ENCODE peak calls at places on chromosomes 4 and X, in four cellular contexts. One of them, this sample, is unnamed.

GRCh38 chrX:78384486-78384885 is 57.1 kb upstream of the CYSLTR1 start:
- DNase-seq in IMR-90: no peak
- DNase-seq in AG09319: no peak
- DNase-seq in B cell: no peak
- DNase-seq in this sample: no peak

GRCh38 chrX:3191821-3192220 is 150.6 kb downstream of the ARSF start:
- DNase-seq in IMR-90: peak; percentile 25
- DNase-seq in AG09319: no peak
- DNase-seq in B cell: no peak
- DNase-seq in this sample: no peak

GRCh38 chr4:77073106-77073858 is 2.5 kb downstream of the CCNI start:
- DNase-seq in IMR-90: peak; percentile 56
- DNase-seq in AG09319: no peak
- DNase-seq in B cell: no peak
- DNase-seq in this sample: peak; percentile 64

GRCh38 chr4:53313510-53313909 is 52.4 kb downstream of the SCFD2 start:
- DNase-seq in B cell: no peak
- DNase-seq in AG09319: no peak
- DNase-seq in IMR-90: peak; percentile 44
- DNase-seq in this sample: peak; percentile 27

GRCh38 chrX:323721-324628 is 5.4 kb upstream of the GTPBP6 start:
- DNase-seq in IMR-90: peak; percentile 58
- DNase-seq in AG09319: peak; percentile 16
- DNase-seq in B cell: peak; percentile 40
- DNase-seq in this sample: peak; percentile 63

GRCh38 chr4:23006756-23007155 is 314.0 kb downstream of the GBA3 start:
- DNase-seq in IMR-90: peak; percentile 10
- DNase-seq in B cell: no peak
- DNase-seq in AG09319: no peak
- DNase-seq in this sample: peak; percentile 52

GRCh38 chr4:150259861-150260567 is 181.8 kb downstream of the DCLK2 start:
- DNase-seq in AG09319: no peak
- DNase-seq in IMR-90: no peak
- DNase-seq in B cell: no peak
- DNase-seq in this sample: no peak

GRCh38 chr4:101039367-101039766 is 308.0 kb downstream of the PPP3CA start:
- DNase-seq in AG09319: no peak
- DNase-seq in IMR-90: no peak
- DNase-seq in B cell: no peak
- DNase-seq in this sample: no peak

GRCh38 chr4:112284662-112285411 is 867 bp downstream of the TIFA start:
- DNase-seq in IMR-90: peak; percentile 24
- DNase-seq in B cell: no peak
- DNase-seq in AG09319: no peak
- DNase-seq in this sample: peak; percentile 51

GRCh38 chrX:121755541-121755940 is 708.1 kb downstream of the GLUD2 start:
- DNase-seq in IMR-90: no peak
- DNase-seq in B cell: no peak
- DNase-seq in AG09319: no peak
- DNase-seq in this sample: peak; percentile 2

GRCh38 chr4:148170408-148171385 is 271.5 kb downstream of the NR3C2 start:
- DNase-seq in AG09319: no peak
- DNase-seq in B cell: no peak
- DNase-seq in IMR-90: no peak
- DNase-seq in this sample: no peak

GRCh38 chrX:53440631-53441517 is 6.7 kb upstream of the HSD17B10 start:
- DNase-seq in B cell: no peak
- DNase-seq in AG09319: no peak
- DNase-seq in IMR-90: peak; percentile 34
- DNase-seq in this sample: peak; percentile 69

GRCh38 chr4:48405924-48406323 is 64.6 kb downstream of the SLAIN2 start:
- DNase-seq in IMR-90: no peak
- DNase-seq in B cell: no peak
- DNase-seq in AG09319: no peak
- DNase-seq in this sample: no peak

GRCh38 chrX:110846071-110846470 is 50.5 kb upstream of the CHRDL1 start:
- DNase-seq in AG09319: no peak
- DNase-seq in IMR-90: no peak
- DNase-seq in B cell: no peak
- DNase-seq in this sample: no peak

GRCh38 chrX:74104356-74105065 is 199.5 kb upstream of the ZCCHC13 start:
- DNase-seq in IMR-90: peak; percentile 5
- DNase-seq in B cell: no peak
- DNase-seq in AG09319: no peak
- DNase-seq in this sample: no peak

GRCh38 chrX:1904663-1905218 is 289.9 kb downstream of the ASMT start:
- DNase-seq in AG09319: no peak
- DNase-seq in B cell: no peak
- DNase-seq in IMR-90: no peak
- DNase-seq in this sample: no peak
- TF ChIP-seq CTCF in AG09319: no peak
- TF ChIP-seq CTCF in B cell: no peak
- TF ChIP-seq CTCF in IMR-90: no peak
- TF ChIP-seq CTCF in this sample: no peak

GRCh38 chrX:132614297-132614696 is 125.5 kb upstream of the MBNL3 start:
- DNase-seq in B cell: no peak
- DNase-seq in AG09319: no peak
- DNase-seq in IMR-90: no peak
- DNase-seq in this sample: no peak
- TF ChIP-seq CTCF in B cell: no peak
- TF ChIP-seq CTCF in AG09319: peak; percentile 38
- TF ChIP-seq CTCF in IMR-90: peak; percentile 28
- TF ChIP-seq CTCF in this sample: peak; percentile 37

DNA sequence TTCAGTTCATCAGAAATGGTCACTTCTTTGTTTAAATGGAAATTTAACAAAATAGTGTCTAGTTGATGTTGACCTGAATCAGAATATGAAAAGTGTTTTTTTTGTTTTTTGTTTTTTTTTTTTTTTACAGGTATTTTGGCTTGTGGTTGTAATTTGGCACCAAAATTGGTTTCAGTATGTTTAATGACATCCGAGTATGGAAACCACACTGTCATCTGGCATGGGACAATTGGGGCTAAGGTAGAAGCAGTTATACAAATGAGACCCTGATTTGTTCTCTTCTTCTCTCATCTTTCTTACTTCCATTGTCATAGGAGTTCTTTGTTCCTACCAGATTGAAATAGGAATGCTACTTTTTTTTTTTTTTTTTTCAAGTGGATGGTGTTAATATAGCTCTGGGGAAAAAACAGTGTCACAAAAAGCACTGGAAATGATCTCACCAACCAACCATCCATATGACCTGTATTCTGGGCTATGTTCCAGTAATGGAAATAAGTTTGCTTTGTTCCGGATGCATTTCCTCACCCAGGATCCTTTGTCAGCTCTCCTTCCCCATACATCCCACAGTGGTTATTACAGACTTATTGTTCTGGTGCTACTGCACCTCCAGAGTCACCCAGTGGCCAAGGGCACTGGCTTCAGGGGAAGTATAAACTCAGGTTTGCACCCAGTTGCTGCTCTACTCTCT is 95.8 kb downstream of the ATXN3L start:
- DNase-seq in IMR-90: peak; percentile 91
- DNase-seq in B cell: no peak
- DNase-seq in AG09319: peak; percentile 15
- DNase-seq in this sample: peak; percentile 89
- TF ChIP-seq CTCF in IMR-90: no peak
- TF ChIP-seq CTCF in B cell: no peak
- TF ChIP-seq CTCF in AG09319: no peak
- TF ChIP-seq CTCF in this sample: no peak

GRCh38 chr4:62640296-62640695 is 1440.2 kb downstream of the ADGRL3 start:
- DNase-seq in AG09319: no peak
- DNase-seq in IMR-90: no peak
- DNase-seq in B cell: no peak
- DNase-seq in this sample: no peak

DNA sequence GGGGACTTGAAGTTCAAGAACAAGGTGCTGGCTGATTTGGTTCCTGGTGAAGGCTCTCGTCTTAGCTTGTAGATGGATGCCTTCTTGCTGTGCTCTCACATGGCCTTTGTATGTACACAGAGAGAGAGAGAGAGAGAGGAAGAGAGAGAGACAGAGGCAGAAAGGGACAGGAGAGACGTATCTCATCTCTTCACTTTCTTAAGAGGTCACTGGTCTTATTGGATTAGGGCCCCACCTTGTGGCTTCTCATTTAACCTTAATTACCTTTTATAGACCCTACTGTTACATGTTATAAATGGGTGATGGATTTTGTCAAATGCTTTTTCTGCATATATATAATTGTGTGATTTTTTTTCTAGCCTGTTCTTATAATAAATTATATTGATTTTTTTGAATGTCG is 1444.2 kb downstream of the ADGRL3 start:
- DNase-seq in B cell: no peak
- DNase-seq in AG09319: no peak
- DNase-seq in IMR-90: no peak
- DNase-seq in this sample: peak; percentile 1
- TF ChIP-seq CTCF in B cell: no peak
- TF ChIP-seq CTCF in AG09319: no peak
- TF ChIP-seq CTCF in IMR-90: no peak
- TF ChIP-seq CTCF in this sample: no peak

GRCh38 chr4:41791557-41791956 is 43.0 kb upstream of the PHOX2B start:
- DNase-seq in IMR-90: no peak
- DNase-seq in AG09319: no peak
- DNase-seq in B cell: no peak
- DNase-seq in this sample: no peak
- TF ChIP-seq CTCF in IMR-90: no peak
- TF ChIP-seq CTCF in AG09319: no peak
- TF ChIP-seq CTCF in B cell: no peak
- TF ChIP-seq CTCF in this sample: no peak

GRCh38 chr4:176188654-176189053 is 6.7 kb downstream of the SPATA4 start:
- DNase-seq in B cell: no peak
- DNase-seq in AG09319: no peak
- DNase-seq in IMR-90: no peak
- DNase-seq in this sample: no peak
- TF ChIP-seq CTCF in B cell: no peak
- TF ChIP-seq CTCF in AG09319: no peak
- TF ChIP-seq CTCF in IMR-90: no peak
- TF ChIP-seq CTCF in this sample: no peak

DNA sequence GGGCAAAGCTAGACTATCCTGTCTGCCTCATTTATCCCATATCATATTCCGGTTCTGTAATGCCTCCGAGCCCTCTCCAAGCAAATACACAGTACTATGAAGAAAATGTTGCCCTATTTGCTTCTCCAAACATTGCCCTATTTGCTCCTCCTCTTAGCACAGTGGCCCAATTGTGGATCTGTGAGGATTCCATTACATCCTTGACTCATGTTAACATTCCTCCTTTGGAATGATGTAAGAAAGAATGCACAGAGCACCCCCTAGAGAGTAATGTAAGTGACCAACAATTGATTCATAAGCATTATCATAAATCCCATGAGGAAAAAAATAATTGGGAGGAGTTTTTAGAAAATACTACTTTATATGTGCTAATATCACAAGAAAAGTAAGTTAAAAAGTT is 11.3 kb upstream of the BTC start:
- DNase-seq in IMR-90: peak; percentile 66
- DNase-seq in AG09319: no peak
- DNase-seq in B cell: no peak
- DNase-seq in this sample: peak; percentile 58
- TF ChIP-seq CTCF in IMR-90: peak; percentile 6
- TF ChIP-seq CTCF in AG09319: no peak
- TF ChIP-seq CTCF in B cell: no peak
- TF ChIP-seq CTCF in this sample: no peak